ENCODE peak calls at places on chromosomes 7 and 10, in eight cellular contexts. I is A549, W is HCT116, M is GM12878, A is HepG2, X is endothelial cell of umbilical vein, V is H1, K is K562. J is an unnamed sample.

GRCh38 chr7:43626695-43627094 is 43.8 kb downstream of the STK17A start:
- DNase-seq in I (no peak), V (no peak), X (no peak), M (no peak), A (no peak), W (no peak), K (no peak), J (no peak)

GRCh38 chr7:94969434-94970084 is 62.2 kb downstream of the PPP1R9A start:
- DNase-seq in K (no peak), V (peak), A (peak), I (no peak), X (no peak), M (no peak), W (no peak), J (no peak)

GRCh38 chr10:132322621-132323048 is 9.4 kb upstream of the LRRC27 start:
- DNase-seq in V (no peak), M (no peak), A (peak), X (no peak), K (no peak), W (no peak), I (peak), J (peak)

GRCh38 chr10:88194041-88194887 is 330.8 kb downstream of the PTEN start:
- DNase-seq in V (no peak), I (no peak), M (no peak), K (no peak), A (no peak), X (no peak), W (peak), J (no peak)

GRCh38 chr10:17088118-17088806 is 41.3 kb downstream of the CUBN start:
- DNase-seq in A (peak), V (no peak), W (no peak), K (no peak), I (peak), X (no peak), M (no peak), J (no peak)

GRCh38 chr10:90589825-90590224 is 268.0 kb downstream of the HTR7 start:
- DNase-seq in K (no peak), M (no peak), W (no peak), A (no peak), X (no peak), V (no peak), I (no peak), J (no peak)

GRCh38 chr10:122494833-122495232 is 33.5 kb downstream of the HTRA1 start:
- DNase-seq in W (peak), K (no peak), I (no peak), A (no peak), V (no peak), X (peak), M (no peak), J (no peak)

GRCh38 chr7:33039257-33039904 is 23.2 kb downstream of the NT5C3A start:
- DNase-seq in I (no peak), M (no peak), A (no peak), X (peak), V (no peak), W (no peak), K (no peak), J (no peak)

GRCh38 chr10:14146005-14146404 is 184.7 kb downstream of the FRMD4A start:
- DNase-seq in I (no peak), X (no peak), W (no peak), V (no peak), M (no peak), A (no peak), K (no peak), J (no peak)

GRCh38 chr7:51213618-51214017 is 103.0 kb downstream of the COBL start:
- DNase-seq in V (no peak), A (no peak), W (no peak), I (no peak), M (no peak), X (no peak), K (no peak), J (no peak)

GRCh38 chr7:31122649-31123058 is 70.5 kb downstream of the ADCYAP1R1 start:
- DNase-seq in K (peak), A (peak), W (peak), I (peak), M (no peak), X (peak), V (peak), J (peak)
- TF ChIP-seq MAX in K (no peak), A (no peak), W (no peak), I (no peak), M (no peak), X (no peak), V (peak), J (peak)

GRCh38 chr10:78973901-78974408 is 94.8 kb upstream of the ZMIZ1 start:
- DNase-seq in X (peak), V (peak), W (peak), A (peak), M (no peak), K (peak), I (peak), J (peak)

GRCh38 chr10:78972160-78972946 is 96.4 kb upstream of the ZMIZ1 start:
- DNase-seq in A (peak), M (no peak), K (peak), V (no peak), I (peak), W (peak), X (peak), J (peak)

GRCh38 chr10:78976825-78977760 is 91.7 kb upstream of the ZMIZ1 start:
- DNase-seq in M (no peak), I (no peak), W (no peak), K (no peak), A (peak), V (no peak), X (no peak), J (peak)

GRCh38 chr10:78972947-78973900 is 95.5 kb upstream of the ZMIZ1 start:
- DNase-seq in A (peak), W (peak), M (peak), V (peak), X (peak), K (peak), I (peak), J (peak)

DNA sequence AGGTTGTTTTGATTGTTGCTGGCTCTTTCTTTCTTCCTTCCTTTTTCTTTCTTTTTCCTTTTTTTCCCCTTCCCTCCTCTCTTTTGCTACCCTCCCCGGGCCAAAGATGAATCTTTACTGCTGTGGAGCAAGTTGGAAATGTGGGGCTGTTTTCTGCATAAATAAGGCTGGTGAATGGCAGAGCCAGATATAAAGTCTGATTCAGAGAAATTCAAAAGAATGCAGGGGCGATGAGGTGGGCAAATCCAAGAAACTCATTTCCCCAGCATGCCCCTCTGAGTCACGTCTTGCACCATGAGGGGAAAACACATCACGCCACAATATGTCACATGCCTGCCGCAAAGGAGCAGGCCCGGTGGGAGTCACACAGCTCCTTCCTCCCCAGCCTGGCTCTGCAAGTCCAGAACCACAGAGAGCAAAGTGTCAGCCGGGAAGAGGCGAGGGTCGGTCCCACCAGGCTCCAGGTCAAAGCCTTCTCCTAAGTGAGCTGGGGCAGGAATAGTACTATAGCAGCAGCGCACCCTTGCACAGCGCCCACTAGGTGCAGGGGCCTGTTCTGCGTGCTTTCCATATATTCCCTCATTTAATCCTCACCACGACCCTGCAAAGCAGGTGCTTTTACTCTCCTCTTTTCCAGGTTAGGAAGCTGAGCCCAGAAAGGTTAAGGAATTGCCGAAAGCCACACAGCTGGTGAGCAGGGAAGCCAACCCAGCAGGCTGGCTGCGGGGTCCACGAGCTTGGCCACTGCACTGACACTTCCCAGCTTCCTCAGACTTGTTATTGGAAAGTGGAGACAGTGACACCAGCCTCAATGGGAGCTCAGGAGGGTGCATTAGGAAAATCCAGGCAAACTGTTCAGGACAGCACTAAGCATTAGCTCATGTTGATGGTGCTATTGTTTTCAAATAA is 94.1 kb upstream of the ZMIZ1 start:
- DNase-seq in V (peak), A (peak), W (peak), X (peak), I (peak), M (no peak), K (peak), J (peak)
- TF ChIP-seq POLR2A in V (peak), A (peak), W (peak), X (no peak), I (no peak), M (no peak), K (peak), J (peak)

DNA sequence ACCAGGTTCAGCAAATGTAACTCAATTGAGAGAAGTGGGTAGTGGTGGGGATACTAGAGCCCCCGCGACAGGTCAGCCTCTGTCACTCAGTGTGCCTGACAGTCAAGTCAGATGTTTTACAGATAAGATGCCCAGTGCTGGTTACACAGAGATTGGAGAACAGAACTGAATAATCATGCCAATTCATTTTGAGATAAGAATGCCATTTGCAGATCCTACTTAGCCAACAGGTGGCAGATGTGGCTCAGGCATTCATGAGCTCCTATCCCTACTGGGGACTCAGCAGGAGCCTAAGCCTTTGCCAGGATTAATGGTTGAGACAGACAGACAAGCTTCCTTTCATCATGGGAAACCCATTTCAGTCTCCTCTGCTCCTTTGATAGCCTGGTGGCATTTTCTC is 137.8 kb downstream of the MAPK8 start:
- DNase-seq in V (no peak), A (peak), W (peak), M (no peak), X (peak), I (no peak), K (no peak), J (peak)
- TF ChIP-seq CTCF in V (peak), A (peak), W (peak), M (peak), X (peak), I (peak), K (peak), J (peak)

GRCh38 chr7:18117482-18117881 is 89.8 kb upstream of the PRPS1L1 start:
- DNase-seq in K (no peak), A (no peak), X (no peak), M (no peak), V (no peak), W (no peak), I (no peak), J (no peak)
- TF ChIP-seq MAX in K (no peak), A (no peak), X (no peak), M (no peak), V (no peak), W (no peak), I (no peak), J (no peak)

GRCh38 chr7:112171673-112172072 is 34.5 kb downstream of the DOCK4 start:
- DNase-seq in K (no peak), X (no peak), A (no peak), I (no peak), V (no peak), M (no peak), W (no peak), J (no peak)
- TF ChIP-seq POLR2A in K (no peak), X (no peak), A (no peak), I (no peak), V (no peak), M (no peak), W (no peak), J (no peak)

GRCh38 chr7:83001362-83002040 is 161.2 kb downstream of the PCLO start:
- DNase-seq in M (no peak), X (no peak), K (no peak), A (no peak), V (no peak), W (no peak), I (no peak), J (no peak)

DNA sequence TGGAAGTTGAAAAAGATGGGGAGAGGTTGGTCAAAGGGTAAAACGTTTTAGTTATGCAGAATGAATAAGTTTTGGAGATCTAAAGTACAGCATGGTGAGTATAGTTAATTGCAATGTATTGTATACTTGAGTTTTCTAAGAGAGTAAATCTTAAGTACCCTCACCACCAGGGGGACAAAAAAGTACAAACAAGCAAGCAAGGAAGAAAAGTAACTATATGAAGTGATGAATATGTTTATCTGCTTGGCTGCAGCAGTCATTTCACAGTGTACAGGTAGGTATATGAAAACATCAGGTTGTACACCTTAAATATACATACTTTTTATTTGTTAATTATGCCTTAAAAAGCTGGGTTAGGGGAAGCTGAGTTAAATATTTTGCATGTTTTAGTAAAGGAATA is 157.3 kb downstream of the PCLO start:
- DNase-seq in M (no peak), V (no peak), X (peak), W (peak), K (no peak), I (no peak), A (no peak), J (peak)
- TF ChIP-seq CTCF in M (no peak), V (peak), X (no peak), W (peak), K (no peak), I (peak), A (no peak), J (no peak)